ENCODE peak calls at places on chromosomes 1 and 21, in four cellular contexts. G is NCI-H1092, S is KG1, F is Right ventricle myocardium superior. R is an unnamed sample.

GRCh38 chr1:206716519-206717236 is 32.0 kb downstream of the MAPKAPK2 start:
- DNase-seq in G (no peak), S (no peak), F (no peak), R (no peak)

GRCh38 chr1:116990612-116991151 is 10.9 kb upstream of the CD101 start:
- DNase-seq in G (no peak), S (no peak), F (peak; percentile 90), R (no peak)

GRCh38 chr1:24768873-24769605 is 23.8 kb downstream of the CLIC4 start:
- DNase-seq in G (no peak), S (no peak), F (no peak), R (no peak)

GRCh38 chr1:169421309-169421708 is 6.0 kb downstream of the CCDC181 start:
- DNase-seq in G (no peak), S (no peak), F (no peak), R (no peak)

GRCh38 chr1:60448866-60449265 is 375.3 kb upstream of the C1orf87 start:
- DNase-seq in G (no peak), S (no peak), F (no peak), R (no peak)

GRCh38 chr1:58933599-58933926 is 149.7 kb upstream of the JUN start:
- DNase-seq in G (no peak), S (no peak), F (no peak), R (no peak)

GRCh38 chr1:184644771-184645170 is 109.9 kb downstream of the EDEM3 start:
- DNase-seq in G (no peak), S (no peak), F (no peak), R (no peak)

GRCh38 chr1:9437931-9438330 is 101.3 kb upstream of the SLC25A33 start:
- DNase-seq in G (no peak), S (no peak), F (peak; percentile 64), R (no peak)

GRCh38 chr1:100277866-100278265 is 11.8 kb downstream of the RTCA start:
- DNase-seq in G (no peak), S (no peak), F (no peak), R (no peak)

GRCh38 chr1:202122639-202123335 is at the start of gene GPR37L1:
- DNase-seq in G (peak; percentile 35), S (no peak), F (peak; percentile 74), R (no peak)

GRCh38 chr21:36730291-36731281 is 31.7 kb downstream of the SIM2 start:
- DNase-seq in G (no peak), S (no peak), F (no peak), R (no peak)

GRCh38 chr1:184395370-184395769 is 8.5 kb downstream of the C1orf21 start:
- DNase-seq in G (no peak), S (no peak), F (no peak), R (no peak)

GRCh38 chr1:60833173-60833572 is 249.2 kb upstream of the NFIA start:
- DNase-seq in G (no peak), S (no peak), F (peak; percentile 42), R (no peak)

GRCh38 chr1:47804127-47804526 is 193.1 kb downstream of the TRABD2B start:
- DNase-seq in G (peak; percentile 11), S (no peak), F (no peak), R (no peak)

GRCh38 chr1:58813361-58813760 is 29.5 kb upstream of the JUN start:
- DNase-seq in G (no peak), S (no peak), F (no peak), R (no peak)

GRCh38 chr21:14523234-14523633 is 22.9 kb downstream of the SAMSN1 start:
- DNase-seq in G (no peak), S (no peak), F (no peak), R (no peak)

GRCh38 chr21:31064803-31065202 is 26.5 kb upstream of the KRTAP19-8 start:
- DNase-seq in G (no peak), S (no peak), F (no peak), R (no peak)

GRCh38 chr1:72705921-72706320 is 423.6 kb upstream of the NEGR1 start:
- DNase-seq in G (no peak), S (no peak), F (no peak), R (no peak)

GRCh38 chr21:43609501-43610340 is 49.6 kb downstream of the HSF2BP start:
- DNase-seq in G (peak; percentile 99), S (no peak), F (no peak), R (peak; percentile 86)

GRCh38 chr1:24535021-24535424 is 20.9 kb upstream of the NCMAP start:
- DNase-seq in G (no peak), S (no peak), F (no peak), R (no peak)

R was measured in RWPE2.